ENCODE peak calls at places on chromosome 22, in ten cellular contexts. J is cardiac septum; N is fibroblast of the aortic adventitia; V is stimulated activated CD4-positive, alpha-beta T cell treated with anti-CD3 and anti-CD28 coated beads, Interleukin-4, amount 100 ng/mL, for 48 hours; Q is NCI-H1417; G is HuH-7; R is AG09309; D is GM12865; T is CD4-positive, alpha-beta T cell; H is fibroblast of mammary gland. M is an unnamed sample.

GRCh38 chr22:27046126-27046525 is 388.7 kb downstream of the MIAT start:
- DNase-seq in H (no peak), T (no peak), G (no peak), V (no peak), R (no peak), J (no peak), N (no peak), Q (peak), D (no peak), M (no peak)

GRCh38 chr22:39294571-39295468 is 24.6 kb downstream of the RPL3 start:
- DNase-seq in V (no peak), G (no peak), R (no peak), N (no peak), D (no peak), Q (no peak), H (no peak), J (no peak), T (no peak), M (no peak)

GRCh38 chr22:29012923-29013322 is 48.7 kb downstream of the C22orf31 start:
- DNase-seq in N (no peak), T (no peak), J (no peak), Q (no peak), D (no peak), G (no peak), R (no peak), V (no peak), H (no peak), M (no peak)

GRCh38 chr22:27863001-27863400 is 56.1 kb downstream of the PITPNB start:
- DNase-seq in J (no peak), H (no peak), R (no peak), T (no peak), Q (no peak), V (no peak), G (no peak), D (no peak), N (no peak), M (no peak)

GRCh38 chr22:43185860-43186261 is 1.1 kb downstream of the TTLL12 start:
- DNase-seq in R (no peak), J (no peak), H (peak), N (peak), V (no peak), T (no peak), Q (peak), G (peak), D (peak), M (peak)

GRCh38 chr22:50621491-50621880 is 6.5 kb downstream of the ARSA start:
- DNase-seq in J (peak), Q (peak), R (no peak), D (peak), V (no peak), T (peak), H (no peak), N (no peak), G (peak), M (no peak)

GRCh38 chr22:36493690-36494110 is 12.3 kb upstream of the TXN2 start:
- DNase-seq in D (peak), T (no peak), G (no peak), Q (no peak), R (no peak), V (no peak), N (no peak), J (peak), H (no peak), M (no peak)

GRCh38 chr22:20039683-20040325 is 18.9 kb downstream of the TANGO2 start:
- DNase-seq in T (no peak), J (no peak), V (no peak), Q (peak), H (no peak), D (no peak), R (no peak), N (no peak), G (no peak), M (no peak)

GRCh38 chr22:42192547-42192946 is 61.9 kb upstream of the CYP2D6 start:
- DNase-seq in H (no peak), J (no peak), T (no peak), G (no peak), R (no peak), N (no peak), V (no peak), D (no peak), Q (no peak), M (no peak)

GRCh38 chr22:41833369-41834004 is 582 bp downstream of the SREBF2 start:
- DNase-seq in T (peak), N (peak), J (peak), D (peak), V (peak), Q (peak), R (no peak), H (peak), G (no peak), M (no peak)

GRCh38 chr22:19058713-19059451 is 63.3 kb downstream of the DGCR2 start:
- DNase-seq in Q (no peak), N (no peak), D (no peak), J (no peak), T (no peak), R (no peak), H (no peak), G (no peak), V (no peak), M (no peak)

GRCh38 chr22:36331306-36331911 is 56.4 kb downstream of the MYH9 start:
- DNase-seq in D (peak), G (no peak), J (peak), H (peak), Q (peak), N (peak), T (peak), V (peak), R (peak), M (no peak)

GRCh38 chr22:38348751-38349496 is 31.7 kb upstream of the CSNK1E start:
- DNase-seq in J (peak), N (no peak), D (no peak), Q (no peak), G (no peak), R (no peak), H (no peak), T (no peak), V (no peak), M (no peak)

GRCh38 chr22:44582016-44582415 is 84.0 kb upstream of the RTL6 start:
- DNase-seq in V (no peak), N (no peak), J (peak), D (no peak), T (no peak), R (no peak), H (no peak), G (no peak), Q (no peak), M (no peak)

GRCh38 chr22:26662160-26662559 is 4.8 kb downstream of the MIAT start:
- DNase-seq in D (no peak), N (no peak), Q (no peak), R (no peak), V (no peak), H (no peak), G (no peak), J (no peak), T (no peak), M (no peak)